ENCODE peak calls at places on chromosomes 1 and 21, in four cellular contexts. K, C, Z and U are unnamed samples.

GRCh38 chr1:219771039-219771438 is 157.3 kb downstream of the SLC30A10 start:
- DNase-seq in K (no peak), C (no peak), Z (no peak), U (peak)

GRCh38 chr1:234722904-234723588 is 113.1 kb upstream of the IRF2BP2 start:
- DNase-seq in K (no peak), C (peak), Z (peak), U (peak)

GRCh38 chr1:87134061-87134460 is 194.6 kb upstream of the LMO4 start:
- DNase-seq in K (no peak), C (no peak), Z (no peak), U (no peak)

GRCh38 chr21:46416551-46416950 is 42.1 kb upstream of the DIP2A start:
- DNase-seq in K (no peak), C (no peak), Z (no peak), U (no peak)

GRCh38 chr1:97623220-97623619 is 297.6 kb downstream of the DPYD start:
- DNase-seq in K (no peak), C (no peak), Z (no peak), U (no peak)

GRCh38 chr1:164417016-164417704 is 141.8 kb upstream of the PBX1 start:
- DNase-seq in K (no peak), C (no peak), Z (no peak), U (no peak)

GRCh38 chr1:81832573-81832972 is 31.8 kb downstream of the ADGRL2 start:
- DNase-seq in K (no peak), C (no peak), Z (no peak), U (no peak)

GRCh38 chr1:56385314-56385713 is 194.0 kb downstream of the PLPP3 start:
- DNase-seq in K (no peak), C (no peak), Z (no peak), U (no peak)

GRCh38 chr1:151143986-151144385 is 2.4 kb downstream of the SEMA6C start:
- DNase-seq in K (no peak), C (no peak), Z (no peak), U (no peak)

GRCh38 chr1:95002167-95002566 is 70.6 kb downstream of the ALG14 start:
- DNase-seq in K (no peak), C (peak), Z (no peak), U (no peak)

GRCh38 chr1:64183985-64184440 is 19.4 kb upstream of the UBE2U start:
- DNase-seq in K (no peak), C (no peak), Z (no peak), U (peak)

GRCh38 chr1:151593651-151594625 is 17.9 kb upstream of the SNX27 start:
- DNase-seq in K (peak), C (peak), Z (peak), U (no peak)

GRCh38 chr1:189708674-189709073 is 769.0 kb downstream of the BRINP3 start:
- DNase-seq in K (no peak), C (no peak), Z (no peak), U (no peak)

GRCh38 chr1:225896937-225897549 is 8.1 kb upstream of the LEFTY1 start:
- DNase-seq in K (peak), C (no peak), Z (no peak), U (no peak)

GRCh38 chr1:244448279-244449036 is 3.3 kb downstream of the ADSS2 start:
- DNase-seq in K (no peak), C (no peak), Z (no peak), U (no peak)

GRCh38 chr1:87330954-87331318 is 2.3 kb downstream of the LMO4 start:
- DNase-seq in K (no peak), C (no peak), Z (no peak), U (no peak)

GRCh38 chr1:161782886-161783285 is 16.8 kb downstream of the ATF6 start:
- DNase-seq in K (no peak), C (no peak), Z (no peak), U (no peak)

GRCh38 chr1:47262787-47263413 is 30.9 kb upstream of the TAL1 start:
- DNase-seq in K (no peak), C (no peak), Z (peak), U (no peak)

GRCh38 chr1:171310661-171311087 is 3.3 kb upstream of the FMO4 start:
- DNase-seq in K (no peak), C (no peak), Z (no peak), U (no peak)

GRCh38 chr1:225480825-225481434 is 53.1 kb upstream of the LBR start:
- DNase-seq in K (peak), C (peak), Z (no peak), U (no peak)

GRCh38 chr1:63928197-63929105 is 154.6 kb downstream of the ROR1 start:
- DNase-seq in K (no peak), C (peak), Z (no peak), U (no peak)

GRCh38 chr1:181424786-181425403 is 58.4 kb upstream of the CACNA1E start:
- DNase-seq in K (peak), C (peak), Z (peak), U (peak)

GRCh38 chr1:36975642-36976041 is 58.7 kb downstream of the GRIK3 start:
- DNase-seq in K (no peak), C (no peak), Z (no peak), U (no peak)
- TF ChIP-seq CTCF in K (no peak), C (no peak), Z (no peak), U (no peak)

GRCh38 chr1:184513421-184513820 is 126.6 kb downstream of the C1orf21 start:
- DNase-seq in K (no peak), C (no peak), Z (no peak), U (no peak)
- H3K27ac ChIP-seq in K (no peak), C (no peak), Z (no peak), U (peak)

GRCh38 chr21:27426196-27426595 is 459.3 kb upstream of the ADAMTS5 start:
- DNase-seq in K (no peak), C (no peak), Z (no peak), U (no peak)

GRCh38 chr21:27424601-27425000 is 457.7 kb upstream of the ADAMTS5 start:
- DNase-seq in K (no peak), C (no peak), Z (no peak), U (no peak)

GRCh38 chr21:27423906-27424595 is 457.2 kb upstream of the ADAMTS5 start:
- DNase-seq in K (no peak), C (no peak), Z (no peak), U (no peak)

GRCh38 chr21:27425574-27425973 is 458.7 kb upstream of the ADAMTS5 start:
- DNase-seq in K (no peak), C (no peak), Z (no peak), U (no peak)

GRCh38 chr21:27425172-27425571 is 458.3 kb upstream of the ADAMTS5 start:
- DNase-seq in K (no peak), C (no peak), Z (no peak), U (no peak)
- TF ChIP-seq CTCF in K (no peak), C (no peak), Z (no peak), U (no peak)

GRCh38 chr1:228162286-228163003 is 3.2 kb upstream of the IBA57 start:
- DNase-seq in K (no peak), C (no peak), Z (no peak), U (no peak)

GRCh38 chr1:228164561-228165371 is 838 bp upstream of the IBA57 start:
- DNase-seq in K (no peak), C (no peak), Z (no peak), U (no peak)

GRCh38 chr1:228163776-228164534 is 1.6 kb upstream of the IBA57 start:
- DNase-seq in K (no peak), C (no peak), Z (no peak), U (no peak)

GRCh38 chr1:228161866-228162265 is 3.7 kb upstream of the IBA57 start:
- DNase-seq in K (no peak), C (no peak), Z (no peak), U (no peak)

GRCh38 chr1:228163004-228163753 is 2.4 kb upstream of the IBA57 start:
- DNase-seq in K (no peak), C (no peak), Z (no peak), U (peak)
- H3K27ac ChIP-seq in K (peak), C (peak), Z (no peak), U (peak)

GRCh38 chr1:100497796-100498195 is 40.1 kb upstream of the GPR88 start:
- DNase-seq in K (no peak), C (no peak), Z (no peak), U (no peak)
- TF ChIP-seq CTCF in K (no peak), C (no peak), Z (no peak), U (no peak)